ENCODE peak calls at places on chromosomes 16 and 17, in five cellular contexts. B, R, N, K and D are unnamed samples.

GRCh38 chr17:64133546-64134215 is 3.7 kb upstream of the ERN1 start:
- DNase-seq in B (no peak), R (no peak), N (peak; percentile 24), K (peak; percentile 87), D (peak; percentile 64)

GRCh38 chr17:19583871-19584270 is 50.2 kb downstream of the SLC47A1 start:
- DNase-seq in B (no peak), R (no peak), N (no peak), K (no peak), D (no peak)

GRCh38 chr17:75610103-75610984 is 22.7 kb downstream of the MYO15B start:
- DNase-seq in B (no peak), R (no peak), N (no peak), K (no peak), D (no peak)

GRCh38 chr16:20918486-20919239 is 18.1 kb downstream of the LYRM1 start:
- DNase-seq in B (no peak), R (no peak), N (no peak), K (no peak), D (no peak)

GRCh38 chr17:57810740-57811632 is 38.9 kb downstream of the MRPS23 start:
- DNase-seq in B (no peak), R (peak; percentile 21), N (no peak), K (no peak), D (no peak)

GRCh38 chr16:19809121-19809635 is 75.5 kb downstream of the GPRC5B start:
- DNase-seq in B (peak; percentile 94), R (no peak), N (peak; percentile 13), K (no peak), D (no peak)

GRCh38 chr16:75733305-75734141 is 7.2 kb upstream of the CPHXL start:
- DNase-seq in B (peak; percentile 63), R (no peak), N (no peak), K (no peak), D (no peak)

GRCh38 chr17:10087333-10087732 is 111.1 kb downstream of the GAS7 start:
- DNase-seq in B (no peak), R (no peak), N (no peak), K (no peak), D (no peak)

GRCh38 chr17:59858167-59858790 is 34.5 kb downstream of the TUBD1 start:
- DNase-seq in B (no peak), R (no peak), N (no peak), K (no peak), D (no peak)

GRCh38 chr16:54193656-54194007 is 93.0 kb downstream of the IRX3 start:
- DNase-seq in B (peak; percentile 58), R (peak; percentile 46), N (peak; percentile 67), K (peak; percentile 41), D (peak; percentile 81)

GRCh38 chr17:29046440-29046839 is 3.5 kb downstream of the PIPOX start:
- DNase-seq in B (no peak), R (no peak), N (no peak), K (no peak), D (no peak)

GRCh38 chr16:50460538-50461399 is 87.4 kb upstream of the NKD1 start:
- DNase-seq in B (no peak), R (no peak), N (no peak), K (no peak), D (no peak)

GRCh38 chr16:19044781-19045180 is 22.6 kb upstream of the COQ7 start:
- DNase-seq in B (no peak), R (no peak), N (no peak), K (no peak), D (no peak)

GRCh38 chr17:41403409-41404023 is 6.1 kb upstream of the KRT31 start:
- DNase-seq in B (no peak), R (no peak), N (no peak), K (no peak), D (no peak)

GRCh38 chr17:41407226-41407625 is 9.8 kb upstream of the KRT31 start:
- DNase-seq in B (no peak), R (no peak), N (no peak), K (no peak), D (no peak)

GRCh38 chr17:41402161-41402560 is 4.8 kb upstream of the KRT31 start:
- DNase-seq in B (no peak), R (no peak), N (no peak), K (no peak), D (no peak)

GRCh38 chr17:41404024-41404651 is 6.7 kb upstream of the KRT31 start:
- DNase-seq in B (peak; percentile 97), R (no peak), N (no peak), K (no peak), D (no peak)

DNA sequence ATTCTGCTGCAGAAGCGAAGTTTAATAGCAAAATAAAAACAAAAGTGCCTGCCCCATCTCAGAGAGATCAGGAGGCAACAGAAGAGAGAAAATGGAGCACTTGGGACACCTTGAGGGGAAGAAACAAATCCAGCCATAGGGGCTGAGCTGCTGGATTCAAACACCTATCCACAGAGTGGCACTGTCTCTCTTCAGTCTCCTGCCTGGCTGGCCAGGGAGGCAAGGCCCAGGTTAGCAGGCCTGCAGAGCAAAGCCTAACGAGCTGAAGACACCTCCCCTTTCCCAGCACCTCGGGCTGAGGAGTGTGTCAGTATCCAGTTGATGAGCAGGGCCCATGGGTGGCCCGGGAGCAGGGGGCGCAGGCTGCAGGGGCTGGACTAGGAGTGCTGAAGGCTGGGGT is 8.8 kb upstream of the KRT31 start:
- DNase-seq in B (peak; percentile 59), R (no peak), N (no peak), K (no peak), D (no peak)
- TF ChIP-seq CTCF in B (peak; percentile 27), R (no peak), N (no peak), K (no peak), D (no peak)

DNA sequence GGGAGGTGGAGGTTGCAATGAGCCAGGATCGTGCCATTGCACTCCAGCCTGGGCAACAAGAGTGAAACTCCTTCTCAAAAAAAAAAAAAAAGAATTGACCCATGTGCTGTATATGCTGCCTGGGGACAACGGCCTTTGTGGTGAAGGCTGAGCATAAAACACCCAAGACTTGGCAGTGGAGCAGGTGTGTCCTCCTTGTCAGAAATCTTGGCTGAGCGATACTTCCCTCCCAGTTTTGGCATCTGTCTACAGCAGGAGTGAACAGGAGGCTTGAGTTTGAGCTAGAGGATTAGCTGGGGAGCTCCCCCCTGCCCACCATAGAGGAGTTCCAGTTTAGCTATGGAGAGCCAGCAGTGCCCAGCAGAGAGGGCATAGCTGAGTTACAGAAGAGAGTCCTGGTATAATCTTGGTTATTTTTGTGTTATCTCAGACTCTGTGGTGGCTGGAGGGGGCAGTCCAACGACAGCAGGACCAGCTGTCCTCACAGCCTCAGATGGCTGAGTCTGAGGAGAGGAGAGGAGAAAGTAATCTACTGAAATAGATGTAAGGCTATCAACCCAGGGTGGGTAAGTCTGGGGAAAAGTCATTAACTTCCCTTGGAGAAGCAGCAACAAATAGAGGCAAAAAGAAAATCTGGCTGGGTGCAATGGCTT is 18.4 kb downstream of the SP2 start:
- DNase-seq in B (no peak), R (no peak), N (no peak), K (no peak), D (no peak)
- TF ChIP-seq CTCF in B (no peak), R (no peak), N (no peak), K (no peak), D (no peak)

GRCh38 chr17:18319604-18320256 is 4.6 kb downstream of the SMCR8 start:
- DNase-seq in B (peak; percentile 34), R (no peak), N (peak; percentile 26), K (peak; percentile 60), D (no peak)
- TF ChIP-seq CTCF in B (peak; percentile 48), R (peak; percentile 40), N (peak; percentile 56), K (peak; percentile 74), D (no peak)

GRCh38 chr17:83173180-83173996 is 94.0 kb downstream of the METRNL start:
- DNase-seq in B (no peak), R (no peak), N (no peak), K (no peak), D (no peak)

GRCh38 chr17:83175551-83176271 is 96.3 kb downstream of the METRNL start:
- DNase-seq in B (no peak), R (no peak), N (peak; percentile 2), K (no peak), D (no peak)

GRCh38 chr17:83173997-83174858 is 94.8 kb downstream of the METRNL start:
- DNase-seq in B (no peak), R (no peak), N (peak; percentile 2), K (peak; percentile 90), D (peak; percentile 83)

GRCh38 chr17:83176272-83176955 is 97.0 kb downstream of the METRNL start:
- DNase-seq in B (no peak), R (no peak), N (peak; percentile 1), K (no peak), D (no peak)

DNA sequence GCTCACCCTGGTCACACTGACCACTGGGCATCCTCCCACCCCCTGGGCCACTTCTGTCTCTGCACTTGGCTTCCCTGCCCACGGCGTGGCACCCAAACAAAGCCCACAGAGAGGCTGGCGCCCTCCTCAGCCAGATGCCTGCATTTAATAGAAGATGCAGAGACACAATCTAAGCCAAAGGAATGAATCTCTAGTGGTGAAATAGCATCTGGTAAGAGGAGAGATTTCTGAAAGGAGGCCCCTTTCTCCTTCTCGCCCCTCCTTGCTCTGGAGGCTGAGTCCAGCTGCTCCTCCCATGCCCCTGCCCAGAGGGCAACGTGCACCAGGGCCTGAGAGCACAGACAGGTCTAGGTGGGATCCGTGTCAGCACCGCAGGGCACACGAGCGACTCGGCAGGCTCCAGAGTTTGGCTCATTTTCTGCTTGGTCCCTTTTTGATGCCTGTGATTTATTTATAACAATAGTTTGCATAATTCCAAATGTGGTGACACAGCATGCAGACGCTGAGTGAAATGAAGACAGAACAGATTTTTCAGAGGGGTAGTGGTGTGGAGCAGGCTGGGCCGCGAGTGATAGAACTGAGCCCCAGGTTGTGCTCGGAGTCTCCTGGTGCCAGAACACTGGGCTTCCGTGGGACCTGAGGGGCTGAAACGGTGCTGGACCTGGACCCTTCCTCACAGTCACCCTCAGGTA is 95.6 kb downstream of the METRNL start:
- DNase-seq in B (no peak), R (no peak), N (no peak), K (peak; percentile 35), D (no peak)
- TF ChIP-seq CTCF in B (no peak), R (no peak), N (peak; percentile 16), K (peak; percentile 75), D (no peak)

DNA sequence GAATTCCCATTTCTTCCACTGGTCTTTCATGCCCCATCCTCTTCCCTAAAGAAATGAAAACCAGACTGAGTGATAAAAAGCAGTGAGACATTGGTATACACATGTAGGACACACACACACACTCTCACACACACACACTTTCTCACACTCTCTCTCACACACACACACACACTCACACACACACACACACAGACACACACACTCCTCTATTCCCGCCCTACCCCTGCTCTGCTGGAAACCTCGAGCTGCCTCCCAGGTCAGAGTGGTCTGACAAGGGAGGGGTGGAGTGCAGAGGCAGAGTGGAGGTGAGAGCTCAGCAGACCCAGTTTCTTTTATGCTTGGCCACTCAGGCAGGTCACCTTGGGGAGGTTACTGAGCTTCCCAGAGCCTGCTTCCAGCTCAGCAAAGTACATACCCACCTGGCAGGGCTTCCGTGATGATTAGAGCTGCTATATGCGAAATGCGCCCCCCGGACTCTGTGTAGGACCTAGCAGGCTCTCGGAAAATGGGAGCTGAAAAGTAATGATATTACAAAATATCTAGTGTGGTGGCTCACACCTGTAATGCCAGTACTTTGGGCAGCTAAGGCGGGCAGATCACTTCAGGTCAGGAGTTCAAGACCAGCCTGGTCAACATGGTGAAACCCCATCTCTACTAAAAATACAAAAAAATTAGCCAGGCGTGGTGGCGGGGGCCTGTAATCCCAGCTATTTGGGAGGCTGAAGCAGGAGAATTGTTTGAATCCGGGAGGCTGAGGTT is 30.7 kb downstream of the CCR7 start:
- DNase-seq in B (no peak), R (no peak), N (no peak), K (no peak), D (no peak)
- TF ChIP-seq CTCF in B (no peak), R (no peak), N (no peak), K (no peak), D (no peak)

GRCh38 chr16:67931712-67932461 is at the start of gene CTRL:
- DNase-seq in B (no peak), R (no peak), N (no peak), K (no peak), D (no peak)
- TF ChIP-seq CTCF in B (no peak), R (no peak), N (no peak), K (no peak), D (no peak)

GRCh38 chr17:49968380-49969133 is 433 bp upstream of the DLX4 start:
- DNase-seq in B (peak; percentile 77), R (peak; percentile 66), N (no peak), K (peak; percentile 73), D (peak; percentile 88)
- TF ChIP-seq CTCF in B (no peak), R (no peak), N (no peak), K (no peak), D (no peak)